ENCODE peak calls at places on chromosomes 13 and 19, in five cellular contexts. E, C, T, G and Z are unnamed samples.
A peak's percentile ranks its signal among the peaks of the same experiment; 100 is the strongest.

GRCh38 chr19:58577581-58578429 is 4.7 kb upstream of the MZF1 start:
- DNase-seq in E (peak; percentile 4), C (peak; percentile 33), T (peak; percentile 64), G (no peak), Z (no peak)

GRCh38 chr13:21871919-21872318 is 201.0 kb downstream of the FGF9 start:
- DNase-seq in E (no peak), C (no peak), T (no peak), G (no peak), Z (no peak)

GRCh38 chr19:10104665-10105221 is 1.4 kb upstream of the PPAN start:
- DNase-seq in E (peak; percentile 25), C (no peak), T (no peak), G (no peak), Z (no peak)

GRCh38 chr19:12885749-12886706 is 973 bp downstream of the KLF1 start:
- DNase-seq in E (no peak), C (no peak), T (no peak), G (no peak), Z (no peak)

GRCh38 chr13:44373601-44374347 is at the start of gene SERP2:
- DNase-seq in E (no peak), C (peak; percentile 63), T (no peak), G (no peak), Z (peak; percentile 33)

GRCh38 chr13:34941835-34942731 is at the start of gene NBEA:
- DNase-seq in E (peak; percentile 82), C (peak; percentile 97), T (peak; percentile 77), G (peak; percentile 71), Z (peak; percentile 85)

GRCh38 chr13:113305208-113305607 is 8.2 kb downstream of the LAMP1 start:
- DNase-seq in E (no peak), C (no peak), T (no peak), G (peak; percentile 45), Z (peak; percentile 56)

GRCh38 chr13:46582190-46582589 is 29.2 kb downstream of the LRCH1 start:
- DNase-seq in E (no peak), C (no peak), T (no peak), G (no peak), Z (no peak)

GRCh38 chr13:36148436-36148835 is 17.3 kb upstream of the DCLK1 start:
- DNase-seq in E (no peak), C (no peak), T (no peak), G (no peak), Z (no peak)

GRCh38 chr13:111951982-111952565 is 114.9 kb upstream of the SOX1 start:
- DNase-seq in E (no peak), C (no peak), T (no peak), G (no peak), Z (no peak)

GRCh38 chr13:46389985-46390384 is 2.9 kb upstream of the RUBCNL start:
- DNase-seq in E (peak; percentile 64), C (no peak), T (no peak), G (no peak), Z (peak; percentile 46)

GRCh38 chr13:44790289-44790688 is 199.0 kb downstream of the NUFIP1 start:
- DNase-seq in E (peak; percentile 12), C (no peak), T (no peak), G (no peak), Z (no peak)

GRCh38 chr13:69468624-69469023 is 639.0 kb upstream of the ATXN8OS start:
- DNase-seq in E (no peak), C (no peak), T (no peak), G (no peak), Z (no peak)

GRCh38 chr19:31164666-31165265 is 184.5 kb downstream of the TSHZ3 start:
- DNase-seq in E (no peak), C (no peak), T (peak; percentile 46), G (no peak), Z (no peak)

DNA sequence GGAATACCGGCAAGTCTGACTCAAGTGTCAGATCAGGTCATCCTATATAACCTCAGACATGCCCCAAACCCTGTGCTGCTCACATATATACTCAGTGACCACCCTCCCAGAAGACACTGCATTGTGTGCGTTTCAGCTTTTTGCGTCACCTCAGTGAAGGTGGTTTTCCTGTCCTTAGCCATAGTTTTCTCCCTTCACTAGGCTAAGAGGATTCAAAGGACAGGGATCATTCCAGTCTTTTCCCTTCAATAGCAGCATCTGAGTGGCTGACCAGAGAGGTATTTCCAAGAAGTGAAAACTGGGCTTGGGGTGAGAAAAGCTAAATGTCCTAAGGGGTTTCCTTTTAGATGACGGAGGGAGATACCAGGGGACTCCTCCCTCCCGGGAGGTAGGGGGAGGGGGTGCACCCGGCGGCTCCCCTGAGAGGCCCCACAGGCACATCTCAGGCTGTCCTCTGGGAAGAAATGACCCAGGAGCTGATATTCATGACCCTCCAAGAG is 12.7 kb upstream of the OR10H1 start:
- DNase-seq in E (no peak), C (no peak), T (no peak), G (no peak), Z (no peak)
- H3K4me3 ChIP-seq in E (no peak overlapping the region), C (no peak overlapping the region), T (no peak overlapping the region), G (no peak overlapping the region), Z (no peak overlapping the region)

DNA sequence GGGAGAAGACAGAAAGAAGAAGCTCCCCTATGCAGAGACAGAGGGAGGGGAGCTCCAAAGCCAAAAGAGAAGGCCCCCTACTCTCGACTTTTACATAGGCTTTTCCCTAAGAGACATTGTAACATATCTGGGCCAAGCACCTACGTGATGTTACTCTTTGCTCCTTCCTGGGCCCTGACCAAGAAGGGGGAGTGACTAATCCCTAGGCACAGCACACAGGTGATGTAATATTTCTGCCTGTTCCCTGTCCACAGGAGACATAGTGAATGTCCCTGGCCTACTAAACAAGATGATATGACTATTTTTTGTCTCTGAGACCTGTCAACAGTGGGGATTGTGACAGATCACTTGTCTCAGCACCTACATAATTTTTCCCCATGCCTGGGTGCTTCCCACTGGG is 15.9 kb upstream of the ZNF254 start:
- DNase-seq in E (no peak), C (no peak), T (no peak), G (no peak), Z (no peak)
- H3K27ac ChIP-seq in E (no peak overlapping the region), C (no peak overlapping the region), T (no peak overlapping the region), G (no peak overlapping the region), Z (no peak overlapping the region)

DNA sequence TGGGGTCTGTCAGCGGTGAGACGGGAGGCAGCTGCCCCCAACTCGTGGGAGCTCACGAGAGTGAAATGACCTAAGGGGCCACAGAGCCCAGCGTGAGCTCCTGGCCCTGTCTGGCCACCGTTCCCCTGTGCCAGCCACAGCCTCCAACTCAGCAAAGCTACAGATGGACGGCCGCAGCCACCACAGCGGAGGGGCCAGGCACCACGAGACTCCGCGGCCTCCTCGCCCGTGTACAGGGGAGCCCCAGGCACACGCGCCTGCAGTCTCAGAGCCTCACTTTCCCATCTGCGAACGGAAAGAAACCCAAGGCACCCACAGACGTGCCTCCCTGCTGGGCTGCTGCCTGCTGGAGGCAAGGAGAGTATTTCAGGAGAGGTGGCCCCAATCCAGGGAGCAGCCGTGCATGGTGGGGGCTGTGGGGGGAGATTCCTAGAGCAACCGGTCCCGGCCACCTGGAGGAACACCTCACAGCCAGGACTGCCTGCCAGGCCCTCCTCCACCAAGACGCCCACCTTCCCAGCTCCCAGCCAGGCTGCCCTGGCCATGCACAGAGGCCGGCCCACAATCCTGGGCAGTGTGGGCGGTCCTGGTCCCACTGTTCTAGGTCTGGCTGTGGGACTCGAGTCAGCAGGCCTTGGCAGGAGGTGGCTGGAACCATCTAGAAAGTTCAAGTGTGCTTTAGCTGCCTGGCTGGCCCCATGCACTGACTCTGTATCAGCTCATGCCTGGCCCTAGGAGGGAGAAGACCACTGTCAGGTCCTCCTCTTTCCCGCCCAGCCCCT is 1.9 kb downstream of the MKNK2 start:
- DNase-seq in E (no peak), C (no peak), T (no peak), G (peak; percentile 45), Z (peak; percentile 40)
- H3K4me3 ChIP-seq in E (peak overlapping the region; percentile 84), C (peak overlapping the region; percentile 98), T (peak overlapping the region; percentile 91), G (peak overlapping the region; percentile 90), Z (peak overlapping the region; percentile 97)

GRCh38 chr19:6728346-6728745 is 7.9 kb upstream of the C3 start:
- DNase-seq in E (no peak), C (no peak), T (no peak), G (no peak), Z (no peak)
- H3K27ac ChIP-seq in E (no peak overlapping the region), C (no peak overlapping the region), T (no peak overlapping the region), G (no peak overlapping the region), Z (no peak overlapping the region)

DNA sequence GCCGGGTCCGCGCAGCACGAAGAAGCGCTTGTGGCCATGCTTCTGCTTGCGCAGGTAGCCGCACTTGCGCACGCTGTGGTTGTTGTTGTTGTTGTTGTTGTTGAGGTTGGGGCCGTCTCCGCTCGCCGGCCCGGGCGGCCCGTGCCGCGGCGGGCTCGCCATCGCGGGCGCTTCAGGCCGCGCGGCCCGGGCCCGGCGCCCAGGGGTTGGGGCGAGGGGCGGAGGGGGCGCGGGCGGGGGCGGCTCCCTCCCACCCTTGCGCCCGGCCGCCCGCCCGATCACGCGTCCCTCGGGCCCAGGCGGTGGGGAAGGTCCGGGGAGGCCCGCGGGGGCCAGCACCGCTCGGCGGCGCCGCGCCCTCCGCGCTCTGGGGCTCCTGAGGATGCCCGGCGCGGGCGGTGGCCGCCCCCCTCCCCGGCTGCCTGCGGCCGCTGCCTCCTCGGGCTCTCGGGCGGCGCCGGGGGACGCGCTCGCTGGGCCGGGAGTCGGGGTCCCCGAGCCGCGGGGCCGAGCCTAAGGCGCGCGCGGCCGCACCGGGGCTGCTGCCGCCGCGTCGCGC is 412 bp downstream of the IRS2 start:
- DNase-seq in E (no peak), C (no peak), T (no peak), G (no peak), Z (no peak)
- H3K4me3 ChIP-seq in E (no peak overlapping the region), C (peak overlapping the region; percentile 83), T (peak overlapping the region; percentile 85), G (peak overlapping the region; percentile 76), Z (peak overlapping the region; percentile 92)

DNA sequence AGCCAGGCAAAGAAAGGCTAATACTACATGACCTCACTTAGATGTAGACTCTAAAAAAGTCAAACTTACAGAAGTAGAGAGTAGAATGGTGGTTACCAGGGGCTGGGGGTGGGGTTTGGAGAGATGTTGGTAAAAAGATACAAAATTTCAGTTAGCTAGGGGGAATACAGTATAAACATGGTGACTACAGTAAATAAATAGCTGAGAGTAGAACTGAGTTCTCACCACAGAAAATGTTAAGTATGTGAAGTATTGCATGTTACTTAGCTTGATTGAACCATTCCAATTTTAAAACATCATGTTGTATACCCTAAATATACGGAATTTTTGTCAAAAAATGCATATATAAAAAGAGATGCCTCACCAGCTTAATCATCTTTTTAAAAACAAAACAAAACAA is 67.5 kb upstream of the DOCK9 start:
- DNase-seq in E (no peak), C (no peak), T (no peak), G (peak; percentile 64), Z (no peak)
- H3K27ac ChIP-seq in E (no peak overlapping the region), C (no peak overlapping the region), T (no peak overlapping the region), G (no peak overlapping the region), Z (no peak overlapping the region)

GRCh38 chr19:43464089-43464775 is 1.2 kb downstream of the LYPD3 start:
- DNase-seq in E (no peak), C (peak; percentile 81), T (no peak), G (no peak), Z (peak; percentile 74)

GRCh38 chr19:43463381-43464088 is 1.9 kb downstream of the LYPD3 start:
- DNase-seq in E (peak; percentile 86), C (peak; percentile 98), T (peak; percentile 97), G (peak; percentile 95), Z (peak; percentile 96)

GRCh38 chr19:43466793-43467192 is 1.4 kb upstream of the LYPD3 start:
- DNase-seq in E (no peak), C (no peak), T (no peak), G (no peak), Z (no peak)

GRCh38 chr19:43467276-43467675 is 1.9 kb upstream of the LYPD3 start:
- DNase-seq in E (no peak), C (no peak), T (no peak), G (no peak), Z (no peak)

GRCh38 chr19:43465468-43466120 is at the start of gene LYPD3:
- DNase-seq in E (no peak), C (peak; percentile 59), T (no peak), G (peak; percentile 33), Z (no peak)
- H3K4me3 ChIP-seq in E (no peak within 1 kb of the TSS), C (peak within 1 kb of the TSS; percentile 69), T (peak within 1 kb of the TSS; percentile 76), G (peak within 1 kb of the TSS; percentile 86), Z (peak within 1 kb of the TSS; percentile 82)